ENCODE peak calls at places on chromosomes 16 and 17, in four cellular contexts. J, K, H and D are unnamed samples.

GRCh38 chr16:56269824-56270684 is 78.8 kb downstream of the GNAO1 start:
- DNase-seq in K (no peak), J (no peak), H (peak), D (peak)

GRCh38 chr17:17540278-17540906 is 44.2 kb upstream of the RASD1 start:
- DNase-seq in J (no peak), K (no peak), H (no peak), D (no peak)

GRCh38 chr16:28280881-28281836 is 11.2 kb upstream of the SBK1 start:
- DNase-seq in K (no peak), J (no peak), H (no peak), D (no peak)

GRCh38 chr17:16407911-16408588 is 7.3 kb upstream of the TRPV2 start:
- DNase-seq in J (peak), K (peak), H (peak), D (peak)

GRCh38 chr17:21233581-21234337 is 19.5 kb downstream of the NATD1 start:
- DNase-seq in J (no peak), K (no peak), H (no peak), D (no peak)

GRCh38 chr16:54068212-54068611 is 218.4 kb downstream of the IRX3 start:
- DNase-seq in J (no peak), K (no peak), H (no peak), D (no peak)

GRCh38 chr16:86029131-86029741 is 130.3 kb downstream of the IRF8 start:
- DNase-seq in H (no peak), K (no peak), J (no peak), D (peak)

GRCh38 chr17:63881935-63882601 is at the start of gene GH2:
- DNase-seq in J (peak), K (no peak), H (peak), D (peak)

GRCh38 chr16:4513086-4513860 is 25.3 kb downstream of the CDIP1 start:
- DNase-seq in J (no peak), K (no peak), H (no peak), D (no peak)

GRCh38 chr17:42673885-42674754 is 2.7 kb downstream of the PLEKHH3 start:
- DNase-seq in H (peak), K (no peak), J (peak), D (peak)

GRCh38 chr16:78500659-78501226 is 401.3 kb downstream of the WWOX start:
- DNase-seq in K (no peak), J (no peak), H (no peak), D (no peak)

GRCh38 chr17:1379208-1379929 is 20.7 kb downstream of the YWHAE start:
- DNase-seq in K (no peak), J (no peak), H (no peak), D (no peak)

GRCh38 chr17:16652847-16653366 is 743 bp downstream of the ZNF624 start:
- DNase-seq in J (no peak), H (no peak), K (no peak), D (no peak)

GRCh38 chr17:31673076-31673475 is 186.0 kb downstream of the COPRS start:
- DNase-seq in K (no peak), J (no peak), H (no peak), D (no peak)

GRCh38 chr17:57442914-57443571 is 186.7 kb downstream of the MSI2 start:
- DNase-seq in H (no peak), J (peak), K (no peak), D (no peak)

GRCh38 chr16:17313085-17313611 is 157.6 kb downstream of the XYLT1 start:
- DNase-seq in J (no peak), K (no peak), H (no peak), D (peak)

GRCh38 chr17:40499551-40500189 is 1.8 kb downstream of the TNS4 start:
- DNase-seq in H (no peak), K (no peak), J (peak), D (peak)

GRCh38 chr17:16286947-16287562 is 66.2 kb downstream of the CENPV start:
- DNase-seq in J (no peak), K (peak), H (peak), D (no peak)

GRCh38 chr16:49681449-49681848 is 174.5 kb downstream of the ZNF423 start:
- DNase-seq in H (no peak), K (no peak), J (no peak), D (no peak)

DNA sequence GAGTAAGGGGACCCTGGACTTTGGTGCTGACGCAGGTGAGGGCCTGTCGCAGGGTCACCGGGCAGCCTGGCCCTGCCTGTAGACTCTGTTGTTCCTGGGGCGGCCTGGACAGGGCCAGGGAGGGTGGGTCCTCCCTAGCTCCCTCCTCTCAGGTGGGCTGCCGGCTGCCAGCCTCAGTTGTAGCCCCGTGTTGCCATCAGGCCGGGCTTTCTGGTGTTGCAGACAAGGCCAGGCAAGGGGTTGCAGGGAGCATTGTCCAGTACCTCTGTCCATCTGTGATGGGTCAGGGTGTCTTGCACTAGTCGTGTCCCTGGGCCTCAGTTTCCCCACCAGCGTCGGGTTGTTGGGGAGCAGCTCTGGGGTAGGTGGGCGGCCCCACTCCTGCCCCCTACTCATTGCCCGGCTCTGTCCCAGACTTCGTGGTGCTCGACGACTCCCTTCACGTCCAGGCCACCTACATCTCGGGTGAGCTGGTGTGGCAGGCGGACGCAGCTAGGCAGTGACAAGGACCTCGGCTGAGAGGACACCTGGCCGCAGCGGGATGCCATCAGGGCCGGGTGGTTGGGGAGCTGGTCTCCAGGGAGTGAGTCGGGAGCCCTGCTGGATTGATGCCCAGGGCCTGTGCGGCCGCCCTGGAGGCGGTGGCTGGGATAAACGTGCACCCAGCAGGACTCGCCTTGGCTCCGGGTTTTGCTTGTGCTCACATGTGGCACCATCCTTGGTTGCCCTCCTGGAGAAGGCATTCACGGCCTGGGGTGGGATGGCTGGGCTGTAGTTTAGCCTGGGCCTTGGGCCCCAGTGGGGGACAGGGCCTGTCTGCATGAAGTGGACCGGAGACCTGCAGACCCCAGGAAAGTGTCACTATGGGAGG is 1.9 kb downstream of the CEMP1 start:
- DNase-seq in K (no peak), J (no peak), H (no peak), D (peak)
- TF ChIP-seq POLR2A in K (no peak), J (no peak), H (no peak), D (no peak)

GRCh38 chr17:35986643-35987042 is at the start of gene CCL14:
- DNase-seq in K (no peak), H (no peak), J (peak), D (no peak)
- TF ChIP-seq FOS in K (no peak), H (no peak), J (no peak), D (no peak)

GRCh38 chr16:30096105-30096861 is at the start of gene YPEL3:
- DNase-seq in J (peak), H (peak), K (peak), D (peak)

GRCh38 chr16:30092373-30093010 is 768 bp upstream of the TBX6 start:
- DNase-seq in K (peak), H (peak), J (peak), D (peak)

GRCh38 chr16:30095166-30096078 is 591 bp downstream of the YPEL3 start:
- DNase-seq in H (no peak), J (no peak), K (no peak), D (no peak)

GRCh38 chr16:30094541-30095165 is 1.4 kb downstream of the YPEL3 start:
- DNase-seq in J (no peak), K (no peak), H (no peak), D (no peak)

GRCh38 chr16:30096862-30097563 is 1.0 kb upstream of the YPEL3 start:
- DNase-seq in J (peak), K (no peak), H (no peak), D (no peak)
- TF ChIP-seq POLR2A in J (no peak), K (no peak), H (no peak), D (no peak)

DNA sequence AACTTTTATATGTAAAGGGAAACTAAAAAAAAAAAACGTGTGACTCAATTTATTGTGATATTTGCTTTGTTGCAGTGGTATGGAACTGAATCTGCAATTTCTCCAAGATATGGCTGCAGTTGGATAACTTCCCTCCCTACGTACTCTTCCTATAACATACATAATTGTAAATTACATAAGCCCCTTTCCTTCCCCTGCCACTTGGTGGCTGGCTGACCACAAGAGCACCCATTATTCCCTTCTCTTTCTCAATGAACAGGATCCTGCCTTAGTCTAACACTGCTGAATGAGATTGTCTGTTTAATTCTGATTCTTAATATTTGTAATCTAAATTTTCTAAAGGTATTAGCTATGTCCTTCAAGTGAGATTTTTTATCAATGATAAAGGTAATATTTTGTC is 27.8 kb downstream of the CCL4 start:
- DNase-seq in K (no peak), J (no peak), H (no peak), D (no peak)
- TF ChIP-seq FOS in K (no peak), J (no peak), H (no peak), D (no peak)

DNA sequence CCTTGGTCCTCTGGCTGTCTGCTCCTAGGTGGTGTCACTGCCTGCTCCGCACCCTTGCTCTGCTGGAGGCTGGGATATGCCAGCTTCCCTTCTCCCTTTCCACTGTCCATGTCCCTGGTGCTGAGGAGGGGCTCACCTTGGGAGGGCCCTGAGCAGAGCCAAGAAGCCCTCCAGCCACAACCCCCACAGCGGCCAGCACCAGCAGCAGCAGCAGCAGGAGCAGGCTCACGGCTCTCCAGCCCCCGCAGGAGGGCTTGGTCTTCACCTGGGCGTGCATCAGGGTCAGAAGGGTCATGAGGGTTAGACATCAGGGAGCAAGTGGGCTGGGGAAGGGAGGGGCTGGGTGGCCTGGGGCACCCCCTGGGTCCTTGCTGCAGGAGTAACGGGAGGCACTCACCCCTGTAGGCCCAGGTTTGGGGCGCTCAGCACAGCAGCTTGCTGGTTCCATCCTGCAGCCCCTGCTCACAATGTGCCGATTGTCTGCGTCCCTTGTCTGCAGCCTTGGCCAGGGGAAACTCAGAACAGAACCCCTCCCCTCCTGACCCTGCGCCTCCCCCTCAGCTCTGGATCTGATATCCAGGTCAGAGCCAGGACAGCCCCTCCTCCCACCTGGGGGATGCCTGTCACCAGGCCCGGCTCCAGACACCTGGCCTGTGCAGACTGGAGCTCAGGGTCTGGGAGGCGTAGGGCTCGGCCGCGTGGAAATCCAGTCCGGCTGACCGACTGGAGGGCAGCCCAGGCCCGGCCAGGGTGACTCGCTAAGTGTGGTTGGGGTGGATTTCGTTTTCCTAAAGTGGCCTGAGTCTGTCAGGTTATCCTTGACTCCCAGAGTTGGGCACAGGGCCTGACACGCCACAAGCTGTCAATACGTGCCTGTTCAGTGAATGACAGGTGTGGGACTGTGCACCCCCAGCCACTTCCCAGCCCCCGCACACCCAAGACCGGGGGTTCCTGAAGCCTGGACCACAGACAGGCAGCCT is at the start of gene BRICD5:
- DNase-seq in H (peak), J (no peak), K (no peak), D (peak)
- TF ChIP-seq POLR2A in H (peak), J (no peak), K (peak), D (no peak)

DNA sequence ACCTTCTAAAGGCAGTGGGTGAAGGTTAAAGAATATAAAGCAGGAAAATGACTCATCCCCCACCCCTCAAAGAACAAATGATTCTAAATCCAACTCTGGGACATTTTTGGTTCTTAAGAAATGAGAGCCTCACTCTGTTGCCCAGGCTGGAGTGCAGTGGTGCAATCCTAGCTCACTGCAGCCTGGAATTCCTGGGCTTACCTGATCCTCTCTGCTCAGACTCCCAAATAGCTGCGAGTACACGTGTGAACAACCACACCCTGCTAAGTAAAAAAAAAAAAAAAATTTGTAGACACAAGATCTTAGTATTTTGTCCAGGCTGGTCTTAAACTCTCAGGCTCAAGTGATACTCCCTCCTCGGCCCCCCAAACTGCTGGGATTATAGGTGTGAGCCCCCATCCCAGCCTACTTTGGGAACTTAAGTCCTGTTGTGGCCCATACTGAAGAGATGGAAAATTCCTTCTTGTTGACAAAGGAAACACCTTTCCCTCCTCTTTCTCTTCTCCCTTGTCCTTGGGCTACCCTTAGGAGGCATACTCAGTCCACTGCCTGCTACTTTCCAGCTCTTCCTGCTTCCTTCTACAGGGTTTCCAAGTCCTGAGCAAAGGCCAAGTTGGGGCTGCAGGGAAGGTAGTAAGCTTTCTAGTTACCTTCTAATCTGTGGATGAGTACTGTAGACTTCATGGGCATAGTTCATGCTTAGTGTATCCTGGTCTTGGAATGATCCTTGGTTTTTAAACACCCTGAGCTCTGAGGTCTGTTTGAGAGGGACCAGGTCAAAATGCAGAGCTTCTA is 299.0 kb upstream of the MAF start:
- DNase-seq in K (no peak), H (no peak), J (no peak), D (no peak)
- TF ChIP-seq FOS in K (no peak), H (no peak), J (no peak), D (no peak)

DNA sequence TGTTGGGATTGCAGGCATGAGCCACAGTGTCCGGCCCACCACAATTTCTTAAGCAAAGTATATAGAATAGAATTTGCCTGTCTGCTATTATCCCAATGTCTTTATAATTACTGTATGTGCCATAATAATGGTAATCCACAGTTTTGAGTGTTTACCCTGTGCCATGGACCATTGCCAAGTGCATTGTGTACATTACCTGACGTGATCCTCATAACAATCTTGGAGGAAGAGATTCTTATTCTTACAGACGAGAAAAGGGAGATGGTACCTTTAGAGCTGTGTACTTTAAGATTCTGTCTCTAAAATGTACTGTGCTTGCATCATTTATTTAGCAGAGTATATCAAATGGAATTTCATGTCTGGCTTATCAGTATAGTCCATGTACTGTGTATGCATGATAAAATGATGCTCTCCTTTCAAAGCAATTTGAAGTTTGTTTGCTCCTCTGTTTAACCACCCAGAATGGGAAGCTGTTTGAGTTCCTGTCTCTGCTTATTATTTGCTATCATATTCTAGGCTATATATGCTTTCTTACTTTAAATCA is 13.8 kb upstream of the CDR2 start:
- DNase-seq in H (no peak), J (no peak), K (no peak), D (peak)
- TF ChIP-seq POLR2A in H (no peak), J (no peak), K (no peak), D (no peak)